ENCODE peak calls at places on chromosomes 11 and 22, in six cellular contexts. One of them, this sample, is unnamed.

GRCh38 chr11:116865696-116866095 is 28.3 kb upstream of the APOA1 start:
- DNase-seq in H9: no peak
- DNase-seq in IMR-90: peak
- DNase-seq in mesendoderm: no peak
- DNase-seq in mesenchymal stem cell: peak
- DNase-seq in H1: no peak
- DNase-seq in this sample: no peak

GRCh38 chr11:73324665-73325035 is 16.6 kb downstream of the ARHGEF17 start:
- DNase-seq in H9: no peak
- DNase-seq in IMR-90: no peak
- DNase-seq in mesendoderm: no peak
- DNase-seq in mesenchymal stem cell: no peak
- DNase-seq in H1: no peak
- DNase-seq in this sample: no peak

GRCh38 chr11:11937957-11938356 is 70.5 kb downstream of the DKK3 start:
- DNase-seq in H9: no peak
- DNase-seq in IMR-90: peak
- DNase-seq in mesendoderm: no peak
- DNase-seq in mesenchymal stem cell: no peak
- DNase-seq in H1: no peak
- DNase-seq in this sample: no peak

GRCh38 chr11:61695917-61696316 is 15.7 kb downstream of the DAGLA start:
- DNase-seq in H9: no peak
- DNase-seq in IMR-90: peak
- DNase-seq in mesendoderm: peak
- DNase-seq in mesenchymal stem cell: peak
- DNase-seq in H1: no peak
- DNase-seq in this sample: no peak

GRCh38 chr11:126797801-126798200 is 202.8 kb downstream of the KIRREL3 start:
- DNase-seq in H9: no peak
- DNase-seq in IMR-90: no peak
- DNase-seq in mesendoderm: no peak
- DNase-seq in mesenchymal stem cell: no peak
- DNase-seq in H1: no peak
- DNase-seq in this sample: no peak

GRCh38 chr11:46075168-46075567 is 46.1 kb downstream of the PHF21A start:
- DNase-seq in H9: no peak
- DNase-seq in IMR-90: peak
- DNase-seq in mesendoderm: peak
- DNase-seq in mesenchymal stem cell: peak
- DNase-seq in H1: no peak
- DNase-seq in this sample: no peak

GRCh38 chr11:108636222-108636621 is 28.6 kb upstream of the DDX10 start:
- DNase-seq in H9: no peak
- DNase-seq in IMR-90: no peak
- DNase-seq in mesendoderm: no peak
- DNase-seq in mesenchymal stem cell: no peak
- DNase-seq in H1: no peak
- DNase-seq in this sample: no peak

GRCh38 chr11:72422414-72422813 is 11.9 kb downstream of the CLPB start:
- DNase-seq in H9: no peak
- DNase-seq in IMR-90: no peak
- DNase-seq in mesendoderm: no peak
- DNase-seq in mesenchymal stem cell: no peak
- DNase-seq in H1: no peak
- DNase-seq in this sample: no peak

GRCh38 chr11:795638-796564 is 2.2 kb downstream of the SLC25A22 start:
- DNase-seq in H9: no peak
- DNase-seq in IMR-90: peak
- DNase-seq in mesendoderm: no peak
- DNase-seq in mesenchymal stem cell: peak
- DNase-seq in H1: no peak
- DNase-seq in this sample: no peak

GRCh38 chr22:50010676-50011446 is 1.7 kb downstream of the IL17REL start:
- DNase-seq in H9: peak
- DNase-seq in IMR-90: no peak
- DNase-seq in mesendoderm: no peak
- DNase-seq in mesenchymal stem cell: no peak
- DNase-seq in H1: no peak
- DNase-seq in this sample: no peak

GRCh38 chr11:12111482-12112149 is 1.2 kb downstream of the MICAL2 start:
- DNase-seq in H9: no peak
- DNase-seq in IMR-90: peak
- DNase-seq in mesendoderm: no peak
- DNase-seq in mesenchymal stem cell: peak
- DNase-seq in H1: no peak
- DNase-seq in this sample: no peak

GRCh38 chr22:26127126-26127525 is 42.1 kb upstream of the SEZ6L start:
- DNase-seq in H9: no peak
- DNase-seq in IMR-90: no peak
- DNase-seq in mesendoderm: no peak
- DNase-seq in mesenchymal stem cell: no peak
- DNase-seq in H1: no peak
- DNase-seq in this sample: no peak

GRCh38 chr11:10946072-10946471 is 88.2 kb upstream of the ZBED5 start:
- DNase-seq in H9: no peak
- DNase-seq in IMR-90: no peak
- DNase-seq in mesendoderm: no peak
- DNase-seq in mesenchymal stem cell: no peak
- DNase-seq in H1: no peak
- DNase-seq in this sample: no peak

GRCh38 chr22:30575859-30576258 is 1.4 kb upstream of the GAL3ST1 start:
- DNase-seq in H9: no peak
- DNase-seq in IMR-90: no peak
- DNase-seq in mesendoderm: no peak
- DNase-seq in mesenchymal stem cell: no peak
- DNase-seq in H1: no peak
- DNase-seq in this sample: no peak

GRCh38 chr22:24459911-24460310 is 32.5 kb downstream of the ADORA2A start:
- DNase-seq in H9: no peak
- DNase-seq in IMR-90: no peak
- DNase-seq in mesendoderm: no peak
- DNase-seq in mesenchymal stem cell: no peak
- DNase-seq in H1: no peak
- DNase-seq in this sample: no peak

GRCh38 chr11:27179334-27179733 is 138.7 kb downstream of the BBOX1 start:
- DNase-seq in H9: no peak
- DNase-seq in IMR-90: no peak
- DNase-seq in mesendoderm: no peak
- DNase-seq in mesenchymal stem cell: no peak
- DNase-seq in H1: no peak
- DNase-seq in this sample: no peak

GRCh38 chr11:128888034-128888985 is 2.8 kb upstream of the KCNJ5 start:
- DNase-seq in H9: no peak
- DNase-seq in IMR-90: no peak
- DNase-seq in mesendoderm: peak
- DNase-seq in mesenchymal stem cell: no peak
- DNase-seq in H1: no peak
- DNase-seq in this sample: no peak

GRCh38 chr11:64268687-64269379 is 15.6 kb downstream of the BAD start:
- DNase-seq in H9: peak
- DNase-seq in IMR-90: peak
- DNase-seq in mesendoderm: peak
- DNase-seq in mesenchymal stem cell: peak
- DNase-seq in H1: no peak
- DNase-seq in this sample: no peak

GRCh38 chr11:93525601-93526000 is 17.6 kb downstream of the SMCO4 start:
- DNase-seq in H9: no peak
- DNase-seq in IMR-90: peak
- DNase-seq in mesendoderm: no peak
- DNase-seq in mesenchymal stem cell: peak
- DNase-seq in H1: no peak
- DNase-seq in this sample: no peak

GRCh38 chr11:95091663-95092062 is 2.0 kb downstream of the ENDOD1 start:
- DNase-seq in H9: no peak
- DNase-seq in IMR-90: no peak
- DNase-seq in mesendoderm: no peak
- DNase-seq in mesenchymal stem cell: no peak
- DNase-seq in H1: no peak
- DNase-seq in this sample: no peak

GRCh38 chr22:23218867-23219251 is 38.5 kb downstream of the BCR start:
- DNase-seq in H9: peak
- DNase-seq in IMR-90: peak
- DNase-seq in mesendoderm: peak
- DNase-seq in mesenchymal stem cell: peak
- DNase-seq in H1: no peak
- DNase-seq in this sample: no peak

GRCh38 chr11:36340909-36341308 is 44.8 kb downstream of the PRR5L start:
- DNase-seq in H9: no peak
- DNase-seq in IMR-90: no peak
- DNase-seq in mesendoderm: no peak
- DNase-seq in mesenchymal stem cell: no peak
- DNase-seq in H1: no peak
- DNase-seq in this sample: no peak

GRCh38 chr11:27081056-27081455 is 40.4 kb downstream of the BBOX1 start:
- DNase-seq in H9: no peak
- DNase-seq in IMR-90: peak
- DNase-seq in mesendoderm: no peak
- DNase-seq in mesenchymal stem cell: no peak
- DNase-seq in H1: no peak
- DNase-seq in this sample: no peak

GRCh38 chr11:44133335-44133946 is 38.0 kb downstream of the EXT2 start:
- DNase-seq in H9: no peak
- DNase-seq in IMR-90: peak
- DNase-seq in mesendoderm: peak
- DNase-seq in mesenchymal stem cell: peak
- DNase-seq in H1: no peak
- DNase-seq in this sample: peak

GRCh38 chr22:17501679-17502285 is 61.5 kb upstream of the SLC25A18 start:
- DNase-seq in H9: no peak
- DNase-seq in IMR-90: peak
- DNase-seq in mesendoderm: peak
- DNase-seq in mesenchymal stem cell: peak
- DNase-seq in H1: no peak
- DNase-seq in this sample: peak

GRCh38 chr11:59173080-59173963 is 1.4 kb downstream of the DTX4 start:
- DNase-seq in H9: peak
- DNase-seq in IMR-90: peak
- DNase-seq in mesendoderm: peak
- DNase-seq in mesenchymal stem cell: peak
- DNase-seq in H1: no peak
- DNase-seq in this sample: no peak

GRCh38 chr22:27866136-27867091 is 52.6 kb downstream of the PITPNB start:
- DNase-seq in H9: no peak
- DNase-seq in IMR-90: peak
- DNase-seq in mesendoderm: no peak
- DNase-seq in mesenchymal stem cell: peak
- DNase-seq in H1: no peak
- DNase-seq in this sample: no peak

DNA sequence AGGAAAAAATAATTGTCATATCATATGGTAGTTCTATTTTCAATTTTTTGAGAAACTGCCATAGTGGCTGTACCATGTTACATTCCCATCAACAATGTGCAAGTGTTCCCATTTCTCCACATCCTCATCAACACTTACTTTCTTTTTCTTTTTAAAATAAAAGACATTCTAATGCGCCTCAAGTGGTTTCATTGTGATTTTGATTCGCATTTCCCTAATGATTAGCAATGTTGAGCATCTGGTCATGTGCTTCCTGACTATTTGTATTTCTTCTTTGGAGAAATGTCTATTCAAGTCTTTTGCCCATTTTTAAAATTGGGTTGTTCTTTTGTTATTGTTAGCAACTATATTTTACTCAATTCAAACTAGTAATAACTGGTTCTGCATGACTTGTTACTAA is 8.4 kb downstream of the MCHR1 start:
- DNase-seq in H9: no peak
- DNase-seq in IMR-90: no peak
- DNase-seq in mesendoderm: no peak
- DNase-seq in mesenchymal stem cell: no peak
- DNase-seq in H1: no peak
- DNase-seq in this sample: no peak
- H3K27ac ChIP-seq in H9: no peak
- H3K27ac ChIP-seq in IMR-90: no peak
- H3K27ac ChIP-seq in mesendoderm: no peak
- H3K27ac ChIP-seq in mesenchymal stem cell: no peak
- H3K27ac ChIP-seq in H1: no peak
- H3K27ac ChIP-seq in this sample: no peak

DNA sequence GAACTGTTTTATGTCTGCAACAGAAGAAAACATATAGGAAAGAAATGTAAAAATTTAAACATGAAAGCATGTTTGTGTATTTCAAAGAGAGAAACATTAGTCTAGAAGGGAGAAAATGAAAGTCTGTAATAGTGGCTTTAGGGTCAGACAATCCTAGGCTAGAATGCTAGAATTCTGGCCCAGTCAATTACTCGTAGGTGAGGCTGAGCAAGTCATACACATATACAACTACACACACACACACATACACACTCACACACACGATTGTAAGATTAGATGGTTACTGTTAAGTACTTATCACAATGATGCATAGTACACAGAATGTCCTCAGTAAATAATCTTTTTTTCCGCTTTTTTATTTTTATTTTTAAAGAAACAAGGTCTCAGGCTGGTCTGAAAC is 37.7 kb upstream of the PCF11 start:
- DNase-seq in H9: no peak
- DNase-seq in IMR-90: peak
- DNase-seq in mesendoderm: no peak
- DNase-seq in mesenchymal stem cell: peak
- DNase-seq in H1: no peak
- DNase-seq in this sample: no peak
- H2BK15ac ChIP-seq in H9: no peak
- H2BK15ac ChIP-seq in IMR-90: no peak
- H2BK15ac ChIP-seq in mesendoderm: no peak
- H2BK15ac ChIP-seq in mesenchymal stem cell: no peak
- H2BK15ac ChIP-seq in H1: no peak
- H2BK15ac ChIP-seq in this sample: no peak

GRCh38 chr11:71250512-71251158 is 1.7 kb downstream of the SHANK2 start:
- DNase-seq in H9: peak
- DNase-seq in IMR-90: no peak
- DNase-seq in mesendoderm: no peak
- DNase-seq in mesenchymal stem cell: peak
- DNase-seq in H1: no peak
- DNase-seq in this sample: no peak
- H3K27ac ChIP-seq in H9: no peak
- H3K27ac ChIP-seq in IMR-90: peak
- H3K27ac ChIP-seq in mesendoderm: no peak
- H3K27ac ChIP-seq in mesenchymal stem cell: no peak
- H3K27ac ChIP-seq in H1: no peak
- H3K27ac ChIP-seq in this sample: no peak

GRCh38 chr11:57311109-57311936 is 13.4 kb downstream of the TNKS1BP1 start:
- DNase-seq in H9: peak
- DNase-seq in IMR-90: peak
- DNase-seq in mesendoderm: peak
- DNase-seq in mesenchymal stem cell: peak
- DNase-seq in H1: peak
- DNase-seq in this sample: peak

GRCh38 chr11:57312511-57313021 is 12.2 kb downstream of the TNKS1BP1 start:
- DNase-seq in H9: no peak
- DNase-seq in IMR-90: no peak
- DNase-seq in mesendoderm: no peak
- DNase-seq in mesenchymal stem cell: no peak
- DNase-seq in H1: no peak
- DNase-seq in this sample: no peak

GRCh38 chr11:57309106-57310059 is 15.4 kb downstream of the TNKS1BP1 start:
- DNase-seq in H9: no peak
- DNase-seq in IMR-90: no peak
- DNase-seq in mesendoderm: no peak
- DNase-seq in mesenchymal stem cell: no peak
- DNase-seq in H1: no peak
- DNase-seq in this sample: no peak

GRCh38 chr11:57310091-57310490 is 14.7 kb downstream of the TNKS1BP1 start:
- DNase-seq in H9: no peak
- DNase-seq in IMR-90: no peak
- DNase-seq in mesendoderm: no peak
- DNase-seq in mesenchymal stem cell: no peak
- DNase-seq in H1: no peak
- DNase-seq in this sample: no peak

GRCh38 chr11:57310630-57311086 is 14.1 kb downstream of the TNKS1BP1 start:
- DNase-seq in H9: no peak
- DNase-seq in IMR-90: peak
- DNase-seq in mesendoderm: no peak
- DNase-seq in mesenchymal stem cell: no peak
- DNase-seq in H1: no peak
- DNase-seq in this sample: no peak
- H2BK15ac ChIP-seq in H9: no peak
- H2BK15ac ChIP-seq in IMR-90: peak
- H2BK15ac ChIP-seq in mesendoderm: no peak
- H2BK15ac ChIP-seq in mesenchymal stem cell: peak
- H2BK15ac ChIP-seq in H1: no peak
- H2BK15ac ChIP-seq in this sample: no peak

This sample was measured in neuronal stem cell.